ENCODE peak calls at places on chromosome 11, in four cellular contexts. Z is brain microvascular endothelial cell, U is neuronal stem cell, B is left kidney. V is an unnamed sample.

GRCh38 chr11:67389477-67389876 is 2.3 kb upstream of the RAD9A start:
- DNase-seq in Z (no peak), U (no peak), B (peak; percentile 86), V (peak; percentile 55)

GRCh38 chr11:131204984-131205383 is 165.4 kb upstream of the NTM start:
- DNase-seq in Z (no peak), U (no peak), B (no peak), V (no peak)

GRCh38 chr11:120807414-120808150 is 216.3 kb upstream of the TBCEL start:
- DNase-seq in B (peak; percentile 51), U (peak; percentile 24), Z (peak; percentile 91), V (no peak)

GRCh38 chr11:70255717-70256116 is 14.8 kb upstream of the PPFIA1 start:
- DNase-seq in B (no peak), U (no peak), Z (no peak), V (no peak)

GRCh38 chr11:12657981-12658380 is 16.2 kb upstream of the TEAD1 start:
- DNase-seq in B (no peak), U (no peak), Z (no peak), V (no peak)

GRCh38 chr11:77171885-77172665 is 44.0 kb downstream of the MYO7A start:
- DNase-seq in B (peak; percentile 78), Z (no peak), U (peak; percentile 67), V (no peak)

GRCh38 chr11:106540001-106540400 is 462.5 kb downstream of the AASDHPPT start:
- DNase-seq in U (no peak), B (no peak), Z (no peak), V (no peak)

GRCh38 chr11:73389134-73389525 is 12.9 kb downstream of the RELT start:
- DNase-seq in B (no peak), U (no peak), Z (peak; percentile 15), V (no peak)

GRCh38 chr11:134119094-134119493 is 50.2 kb downstream of the JAM3 start:
- DNase-seq in Z (peak; percentile 83), U (no peak), B (no peak), V (no peak)

GRCh38 chr11:118998822-118999221 is 884 bp downstream of the CENATAC start:
- DNase-seq in B (peak; percentile 12), Z (peak; percentile 58), U (no peak), V (no peak)

GRCh38 chr11:103736986-103737622 is 299.3 kb upstream of the DDI1 start:
- DNase-seq in B (no peak), U (no peak), Z (no peak), V (no peak)

GRCh38 chr11:108890482-108891092 is 225.7 kb downstream of the DDX10 start:
- DNase-seq in Z (no peak), U (no peak), B (no peak), V (no peak)

V was measured in erythroblast.